ENCODE peak calls at places on chromosomes 13 and 19, in seven cellular contexts. J is mucosa of descending colon, Y is dorsolateral prefrontal cortex, R is adrenal gland, H is A549, X is fibroblast of pulmonary artery, Z is upper lobe of right lung. I is an unnamed sample.

GRCh38 chr13:26025196-26025595 is 26.6 kb downstream of the SHISA2 start:
- DNase-seq in H (no peak), Y (peak; percentile 51), Z (no peak), J (no peak), X (no peak), R (no peak), I (no peak)

GRCh38 chr13:102443234-102443633 is 41.4 kb upstream of the FGF14 start:
- DNase-seq in X (no peak), Z (no peak), Y (no peak), H (no peak), R (no peak), J (no peak), I (no peak)

GRCh38 chr13:49527123-49527522 is 31.4 kb downstream of the PHF11 start:
- DNase-seq in X (no peak), R (peak; percentile 52), H (no peak), Y (peak; percentile 34), J (no peak), Z (no peak), I (no peak)

GRCh38 chr19:56314018-56314583 is 538 bp downstream of the ZSCAN5A start:
- DNase-seq in Z (no peak), J (no peak), Y (no peak), X (no peak), R (no peak), H (no peak), I (peak; percentile 4)

GRCh38 chr13:74136089-74136658 is 2.0 kb upstream of the KLF12 start:
- DNase-seq in J (peak; percentile 63), Y (no peak), H (peak; percentile 17), Z (peak; percentile 64), X (peak; percentile 61), R (peak; percentile 11), I (no peak)

GRCh38 chr13:23081246-23081645 is 99.5 kb upstream of the SGCG start:
- DNase-seq in Y (no peak), R (no peak), J (no peak), H (no peak), X (no peak), Z (no peak), I (no peak)

GRCh38 chr19:370641-371330 is 26.2 kb upstream of the MIER2 start:
- DNase-seq in X (no peak), R (no peak), H (no peak), Y (no peak), J (no peak), Z (no peak), I (no peak)

GRCh38 chr19:41430907-41431306 is 3.7 kb upstream of the B3GNT8 start:
- DNase-seq in X (no peak), R (no peak), Z (no peak), Y (no peak), H (no peak), J (no peak), I (no peak)

GRCh38 chr13:41386206-41386605 is 71.1 kb upstream of the RGCC start:
- DNase-seq in J (no peak), X (no peak), Z (no peak), H (no peak), R (no peak), Y (no peak), I (no peak)

GRCh38 chr13:113849546-113849945 is 14.3 kb downstream of the GAS6 start:
- DNase-seq in R (no peak), J (no peak), X (no peak), Y (no peak), Z (no peak), H (no peak), I (no peak)
- TF ChIP-seq CTCF in R (no peak), J (no peak), X (no peak), Y (no peak), Z (no peak), H (no peak), I (no peak)

DNA sequence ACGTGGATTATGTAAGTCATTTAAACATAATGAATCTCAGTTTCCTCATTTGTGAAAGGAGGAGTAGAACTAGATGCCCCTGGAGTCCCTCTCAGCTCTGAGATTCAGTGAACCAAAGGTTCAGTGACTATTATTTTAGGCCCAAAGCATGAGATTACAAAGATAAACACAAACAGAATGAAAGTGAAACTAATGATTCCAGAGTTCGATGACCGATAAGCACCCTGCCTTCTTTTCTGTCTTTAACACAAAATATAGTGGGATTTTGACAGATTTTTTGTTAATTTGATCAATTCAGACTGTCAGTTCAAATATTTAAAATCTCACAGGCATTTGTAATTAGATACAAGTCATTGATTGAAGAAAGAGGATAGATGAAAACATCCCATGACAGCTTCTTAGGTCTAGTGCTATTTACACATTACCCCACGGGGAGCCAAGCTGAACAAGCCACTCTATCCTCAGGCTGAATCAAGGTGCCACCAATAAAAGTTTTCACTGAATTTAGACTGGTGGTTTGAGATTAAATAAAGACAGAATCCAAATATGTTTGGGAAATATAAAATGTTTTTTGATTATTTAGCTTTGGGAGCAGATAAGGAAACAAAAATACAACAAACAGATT is 64.6 kb upstream of the RAP2A start:
- DNase-seq in X (no peak), J (no peak), Y (no peak), H (no peak), R (no peak), Z (no peak), I (no peak)
- TF ChIP-seq CTCF in X (no peak), J (no peak), Y (peak; percentile 3), H (no peak), R (no peak), Z (no peak), I (no peak)

DNA sequence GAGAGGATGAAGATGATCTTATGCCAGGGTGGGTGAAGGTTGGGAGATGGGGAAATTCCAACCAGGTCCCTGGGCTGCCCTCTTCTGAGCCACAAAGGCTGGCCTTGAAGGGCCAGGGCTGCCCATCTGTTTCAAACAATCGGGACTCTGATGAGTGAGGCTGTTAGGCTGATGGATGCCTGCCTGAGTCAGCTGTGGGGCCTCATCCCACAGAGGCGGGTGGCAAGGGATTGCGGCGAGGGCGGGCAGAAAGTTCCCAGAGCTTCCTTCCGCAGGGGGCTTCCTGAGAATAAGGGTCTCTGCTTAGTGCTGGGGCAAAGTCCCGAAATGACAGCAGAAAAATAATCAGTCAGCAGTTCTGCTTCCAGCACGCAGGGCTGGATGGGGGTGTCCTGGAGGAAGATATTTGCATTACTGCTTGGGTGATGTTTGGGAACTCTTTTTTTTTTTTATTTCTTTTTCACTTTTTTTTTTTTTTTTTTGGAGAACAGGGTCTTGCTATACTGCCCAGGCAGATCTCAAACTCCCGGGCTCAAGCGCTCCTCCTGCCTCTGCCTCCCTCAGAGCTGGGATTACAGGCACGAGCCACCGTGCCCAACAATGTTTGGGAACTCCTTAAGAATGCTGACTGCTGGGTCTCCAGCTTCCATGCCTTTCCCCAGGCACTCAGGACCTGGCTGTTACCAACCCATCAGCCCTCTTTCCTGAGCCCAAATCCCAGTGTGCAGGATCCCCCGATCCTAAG is 14.1 kb downstream of the SH3GL1 start:
- DNase-seq in X (no peak), J (no peak), R (peak; percentile 72), Z (no peak), H (no peak), Y (peak; percentile 64), I (no peak)
- TF ChIP-seq CTCF in X (peak; percentile 10), J (no peak), R (peak; percentile 39), Z (no peak), H (no peak), Y (no peak), I (no peak)

DNA sequence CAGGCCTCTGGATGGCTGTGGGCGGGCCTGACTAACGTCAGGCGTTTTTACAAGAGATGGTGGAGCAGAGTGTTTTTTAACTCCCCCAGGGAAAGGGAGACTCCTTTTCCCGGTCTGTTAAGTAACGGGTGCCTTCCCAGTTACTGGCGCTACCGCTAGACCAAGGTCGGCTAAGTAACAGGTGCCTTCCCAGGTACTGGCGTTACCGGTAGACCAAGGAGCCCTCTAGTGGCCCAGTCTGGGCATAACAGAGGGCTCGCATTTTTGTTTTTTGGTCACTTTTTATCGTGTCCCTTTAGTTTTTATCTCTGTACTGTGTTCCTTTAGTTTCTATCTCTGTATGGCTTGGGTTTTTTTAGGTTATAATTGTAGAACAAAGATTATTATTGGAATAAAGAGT is 10.0 kb downstream of the ZNF383 start:
- DNase-seq in Z (no peak), Y (no peak), J (no peak), H (peak; percentile 57), R (no peak), X (no peak), I (no peak)
- TF ChIP-seq CTCF in Z (peak; percentile 55), Y (peak; percentile 63), J (no peak), H (peak; percentile 36), R (peak; percentile 47), X (peak; percentile 41), I (peak; percentile 49)

GRCh38 chr19:9323919-9324583 is at the start of gene ZNF559:
- DNase-seq in X (peak; percentile 97), R (peak; percentile 93), H (peak; percentile 94), Z (peak; percentile 97), Y (peak; percentile 87), J (peak; percentile 95), I (peak; percentile 93)
- TF ChIP-seq CTCF in X (peak; percentile 39), R (peak; percentile 32), H (no peak), Z (peak; percentile 42), Y (peak; percentile 56), J (no peak), I (no peak)

GRCh38 chr13:51771418-51772104 is 32.4 kb downstream of the DHRS12 start:
- DNase-seq in H (no peak), Y (no peak), Z (no peak), X (no peak), J (no peak), R (no peak), I (no peak)
- TF ChIP-seq CTCF in H (no peak), Y (no peak), Z (no peak), X (no peak), J (no peak), R (no peak), I (no peak)

GRCh38 chr13:46463719-46464118 is 76.7 kb upstream of the RUBCNL start:
- DNase-seq in J (no peak), Y (no peak), Z (no peak), R (no peak), X (no peak), H (no peak), I (no peak)

GRCh38 chr13:46473806-46474205 is 79.2 kb upstream of the LRCH1 start:
- DNase-seq in R (no peak), X (no peak), H (no peak), Z (no peak), Y (no peak), J (no peak), I (no peak)

GRCh38 chr13:46472384-46472783 is 80.6 kb upstream of the LRCH1 start:
- DNase-seq in X (no peak), R (no peak), J (no peak), Y (no peak), H (no peak), Z (no peak), I (no peak)

GRCh38 chr13:46469064-46469463 is 82.0 kb upstream of the RUBCNL start:
- DNase-seq in H (no peak), Y (no peak), Z (no peak), X (peak; percentile 65), R (no peak), J (no peak), I (no peak)

DNA sequence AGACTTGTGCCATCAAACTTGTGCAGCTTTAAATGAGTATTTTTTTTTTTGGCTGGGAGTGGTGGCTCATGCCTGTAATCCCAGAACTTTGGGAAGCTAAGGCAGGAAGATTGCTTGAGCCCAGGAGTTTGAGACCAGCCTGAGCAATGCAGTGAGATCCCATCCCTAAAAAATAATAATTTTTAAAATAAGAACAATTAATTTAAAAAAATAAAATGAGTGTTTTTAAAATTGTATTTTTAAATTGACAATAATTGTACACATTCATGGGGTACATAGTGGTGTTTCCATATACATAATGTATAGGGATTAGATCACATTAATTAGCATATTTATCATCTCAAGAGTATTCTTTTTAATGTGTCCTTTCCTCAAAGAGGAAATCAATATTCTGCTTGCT is 81.5 kb upstream of the RUBCNL start:
- DNase-seq in Z (no peak), Y (no peak), R (no peak), H (no peak), X (no peak), J (no peak), I (no peak)
- TF ChIP-seq CTCF in Z (no peak), Y (no peak), R (no peak), H (no peak), X (no peak), J (no peak), I (no peak)

GRCh38 chr13:90455861-90456260 is 891.6 kb upstream of the MIR17HG start:
- DNase-seq in Z (no peak), X (peak; percentile 16), H (peak; percentile 10), J (no peak), Y (no peak), R (no peak), I (no peak)
- TF ChIP-seq CTCF in Z (no peak), X (no peak), H (no peak), J (no peak), Y (no peak), R (no peak), I (no peak)

I was measured in Calu3.